ENCODE peak calls at places on chromosomes 11 and 22, in ten cellular contexts. V is heart right ventricle; W is HT1080; U is NCI-H2107; Y is activated CD4-positive, alpha-beta T cell treated with anti-CD3 and anti-CD28 coated beads, Interleukin-2, amount 50 U/mL, for 1 hour; X is NCI-H345; R is GM20000; C is NCI-H187; K is GDM1; A is activated T-helper 1 cell treated with anti-CD3 and anti-CD28 coated beads, Interleukin-12 subunit alpha, Interleukin-12 subunit beta, Interleukin-2, Interleukin-4 antibody, amounts not matched to agents 30 ng/mL and 10 ng/mL and 1 ng/mL, durations not matched to agents 14 hours and 24 hours and 36 hours. I is an unnamed sample.
A peak's percentile ranks its signal among the peaks of the same experiment; 100 is the strongest.

GRCh38 chr11:46397526-46397925 is 6.0 kb upstream of the CHRM4 start:
- DNase-seq in V (no peak), W (no peak), U (no peak), Y (no peak), X (no peak), R (no peak), C (no peak), K (no peak), A (no peak), I (no peak)

GRCh38 chr22:46149493-46149997 is 781 bp upstream of the PPARA start:
- DNase-seq in V (peak; percentile 75), W (no peak), U (no peak), Y (peak; percentile 27), X (peak; percentile 52), R (no peak), C (no peak), K (no peak), A (peak; percentile 14), I (peak; percentile 37)

GRCh38 chr22:36365020-36365411 is 22.8 kb downstream of the MYH9 start:
- DNase-seq in V (no peak), W (peak; percentile 99), U (no peak), Y (peak; percentile 87), X (no peak), R (peak; percentile 71), C (no peak), K (peak; percentile 50), A (peak; percentile 84), I (peak; percentile 80)

GRCh38 chr11:121672630-121673487 is 220.1 kb upstream of the SORL1-AS1 start:
- DNase-seq in V (peak; percentile 17), W (no peak), U (no peak), Y (no peak), X (no peak), R (no peak), C (no peak), K (no peak), A (no peak), I (no peak)

GRCh38 chr11:30852645-30853044 is 266.5 kb upstream of the MPPED2 start:
- DNase-seq in V (no peak), W (no peak), U (no peak), Y (no peak), X (no peak), R (no peak), C (no peak), K (no peak), A (no peak), I (no peak)

GRCh38 chr22:17786435-17787158 is 12.3 kb upstream of the BID start:
- DNase-seq in V (peak; percentile 75), W (peak; percentile 19), U (no peak), Y (no peak), X (peak; percentile 71), R (no peak), C (no peak), K (no peak), A (no peak), I (no peak)

GRCh38 chr11:60363542-60364525 is 14.5 kb upstream of the MS4A7 start:
- DNase-seq in V (no peak), W (peak; percentile 48), U (peak; percentile 38), Y (peak; percentile 43), X (peak; percentile 57), R (peak; percentile 65), C (no peak), K (peak; percentile 74), A (peak; percentile 40), I (peak; percentile 44)

GRCh38 chr22:17914474-17914873 is 109.9 kb downstream of the MICAL3 start:
- DNase-seq in V (no peak), W (no peak), U (no peak), Y (no peak), X (no peak), R (no peak), C (no peak), K (no peak), A (no peak), I (no peak)

I was measured in naive thymus-derived CD4-positive, alpha-beta T cell.